ENCODE peak calls at places on chromosomes 12 and 14, in nine cellular contexts. M is NCI-H1417; U is stimulated activated CD8-positive, alpha-beta memory T cell treated with anti-CD3 and anti-CD28 coated beads, Interleukin-4, amount 100 ng/mL, for 24 hours; A is globus pallidus; J is mucosa of gallbladder; W is HuH-7; B is stimulated activated CD4-positive, alpha-beta T cell treated with anti-CD3 and anti-CD28 coated beads, Interleukin-12 subunit alpha, Interleukin-12 subunit beta, amount 100 ng/mL, for 24 hours; O is RCC 7860; L is NCI-H2171. X is an unnamed sample.
A peak's percentile ranks its signal among the peaks of the same experiment; 100 is the strongest.

GRCh38 chr14:70188292-70188607 is 501 bp downstream of the SLC8A3 start:
- DNase-seq in M (no peak), U (no peak), A (no peak), J (no peak), W (no peak), B (no peak), O (no peak), L (no peak), X (peak; percentile 51)

GRCh38 chr14:36905272-36906046 is 243.8 kb downstream of the PAX9 start:
- DNase-seq in M (no peak), U (no peak), A (no peak), J (no peak), W (no peak), B (no peak), O (no peak), L (no peak), X (no peak)

GRCh38 chr12:108374596-108375320 is 35.6 kb upstream of the CMKLR1 start:
- DNase-seq in M (no peak), U (no peak), A (no peak), J (peak; percentile 45), W (no peak), B (no peak), O (no peak), L (peak; percentile 74), X (peak; percentile 42)

GRCh38 chr12:122989874-122990400 is 9.5 kb downstream of the ARL6IP4 start:
- DNase-seq in M (no peak), U (no peak), A (no peak), J (no peak), W (no peak), B (no peak), O (no peak), L (no peak), X (no peak)

GRCh38 chr14:30257946-30258661 is 300.9 kb upstream of the G2E3 start:
- DNase-seq in M (no peak), U (no peak), A (no peak), J (no peak), W (no peak), B (no peak), O (no peak), L (no peak), X (no peak)

GRCh38 chr12:118330421-118331018 is 42.2 kb downstream of the TAOK3 start:
- DNase-seq in M (no peak), U (no peak), A (no peak), J (no peak), W (no peak), B (no peak), O (no peak), L (no peak), X (no peak)

GRCh38 chr12:104182144-104182543 is 33.4 kb upstream of the TXNRD1 start:
- DNase-seq in M (no peak), U (no peak), A (no peak), J (peak; percentile 75), W (no peak), B (no peak), O (no peak), L (no peak), X (no peak)

GRCh38 chr14:103284574-103285467 is 49.2 kb upstream of the EIF5 start:
- DNase-seq in M (no peak), U (no peak), A (no peak), J (peak; percentile 51), W (no peak), B (no peak), O (no peak), L (no peak), X (no peak)

GRCh38 chr14:22748691-22749090 is 17.8 kb upstream of the OXA1L start:
- DNase-seq in M (no peak), U (no peak), A (no peak), J (no peak), W (no peak), B (no peak), O (no peak), L (no peak), X (no peak)

GRCh38 chr12:96091833-96092232 is 56.4 kb upstream of the LTA4H start:
- DNase-seq in M (no peak), U (no peak), A (no peak), J (no peak), W (no peak), B (no peak), O (no peak), L (no peak), X (no peak)

GRCh38 chr12:111312016-111312415 is 56.9 kb downstream of the PHETA1 start:
- DNase-seq in M (no peak), U (no peak), A (no peak), J (no peak), W (no peak), B (no peak), O (no peak), L (no peak), X (no peak)

GRCh38 chr12:132776816-132777568 is 15.4 kb upstream of the ANKLE2 start:
- DNase-seq in M (no peak), U (no peak), A (peak; percentile 29), J (peak; percentile 62), W (no peak), B (no peak), O (no peak), L (peak; percentile 88), X (no peak)

GRCh38 chr14:102927878-102928411 is 5.5 kb downstream of the AMN start:
- DNase-seq in M (no peak), U (no peak), A (no peak), J (no peak), W (no peak), B (no peak), O (no peak), L (peak; percentile 25), X (peak; percentile 62)

GRCh38 chr14:90742252-90742651 is 74.0 kb downstream of the TTC7B start:
- DNase-seq in M (no peak), U (no peak), A (no peak), J (no peak), W (no peak), B (no peak), O (no peak), L (no peak), X (no peak)

GRCh38 chr14:81211844-81212243 is 8.9 kb downstream of the GTF2A1 start:
- DNase-seq in M (no peak), U (no peak), A (peak; percentile 61), J (no peak), W (no peak), B (no peak), O (no peak), L (peak; percentile 19), X (peak; percentile 4)

GRCh38 chr12:130192667-130193345 is 30.5 kb downstream of the FZD10 start:
- DNase-seq in M (no peak), U (no peak), A (no peak), J (no peak), W (no peak), B (no peak), O (no peak), L (no peak), X (peak; percentile 0)

GRCh38 chr12:92624236-92624635 is 78.6 kb upstream of the PLEKHG7 start:
- DNase-seq in M (no peak), U (no peak), A (no peak), J (no peak), W (no peak), B (no peak), O (peak; percentile 62), L (no peak), X (peak; percentile 78)

GRCh38 chr12:122834921-122835692 is at the start of gene HIP1R:
- DNase-seq in M (peak; percentile 50), U (peak; percentile 50), A (peak; percentile 60), J (peak; percentile 48), W (peak; percentile 60), B (peak; percentile 48), O (no peak), L (peak; percentile 42), X (peak; percentile 72)

GRCh38 chr12:127515941-127516340 is 751.0 kb upstream of the TMEM132C start:
- DNase-seq in M (no peak), U (no peak), A (no peak), J (no peak), W (no peak), B (no peak), O (no peak), L (no peak), X (no peak)

GRCh38 chr12:51759175-51759574 is 89.3 kb downstream of the FIGNL2 start:
- DNase-seq in M (no peak), U (no peak), A (no peak), J (no peak), W (no peak), B (no peak), O (no peak), L (no peak), X (no peak)

GRCh38 chr12:56935157-56935556 is 949 bp upstream of the SDR9C7 start:
- DNase-seq in M (no peak), U (no peak), A (no peak), J (no peak), W (no peak), B (no peak), O (no peak), L (no peak), X (no peak)

GRCh38 chr12:49008943-49009342 is 9.6 kb downstream of the PRKAG1 start:
- DNase-seq in M (no peak), U (no peak), A (no peak), J (no peak), W (no peak), B (no peak), O (no peak), L (no peak), X (no peak)

GRCh38 chr14:22174412-22174811 is 414.6 kb downstream of the DAD1 start:
- DNase-seq in M (no peak), U (no peak), A (no peak), J (no peak), W (peak; percentile 19), B (no peak), O (peak; percentile 49), L (no peak), X (no peak)

GRCh38 chr12:51391047-51391837 is at the start of gene GALNT6:
- DNase-seq in M (peak; percentile 27), U (peak; percentile 63), A (peak; percentile 63), J (no peak), W (peak; percentile 74), B (peak; percentile 60), O (no peak), L (peak; percentile 63), X (peak; percentile 12)

GRCh38 chr12:101209319-101210302 is at the start of gene SLC5A8:
- DNase-seq in M (peak; percentile 66), U (no peak), A (no peak), J (no peak), W (no peak), B (no peak), O (no peak), L (peak; percentile 47), X (peak; percentile 53)

GRCh38 chr12:56571131-56571530 is 49.5 kb downstream of the RBMS2 start:
- DNase-seq in M (no peak), U (no peak), A (no peak), J (peak; percentile 17), W (no peak), B (no peak), O (no peak), L (no peak), X (no peak)

GRCh38 chr12:22529281-22530060 is 14.9 kb downstream of the C2CD5 start:
- DNase-seq in M (peak; percentile 21), U (no peak), A (no peak), J (no peak), W (peak; percentile 15), B (no peak), O (peak; percentile 10), L (no peak), X (peak; percentile 43)

GRCh38 chr12:119788783-119789182 is 88.3 kb downstream of the CIT start:
- DNase-seq in M (no peak), U (no peak), A (no peak), J (no peak), W (no peak), B (no peak), O (no peak), L (no peak), X (no peak)

GRCh38 chr12:24553259-24553658 is 395.6 kb downstream of the BCAT1 start:
- DNase-seq in M (no peak), U (no peak), A (no peak), J (no peak), W (no peak), B (no peak), O (no peak), L (no peak), X (no peak)

GRCh38 chr12:23817345-23817744 is 132.1 kb downstream of the SOX5 start:
- DNase-seq in M (no peak), U (no peak), A (no peak), J (no peak), W (no peak), B (no peak), O (no peak), L (no peak), X (no peak)

GRCh38 chr12:12091977-12092663 is 21.4 kb downstream of the BCL2L14 start:
- DNase-seq in M (peak; percentile 26), U (no peak), A (no peak), J (no peak), W (no peak), B (no peak), O (no peak), L (no peak), X (no peak)

X was measured in NCI-H524.